ENCODE peak calls at places on chromosomes 12 and 14, in ten cellular contexts. U is lung, J is PC-3, R is PC-9, T is tibial artery, D is AG09309, X is Peyer's patch, E is cardiac fibroblast, G is ovary, Q is AG10803. B is an unnamed sample.
A peak's percentile ranks its signal among the peaks of the same experiment; 100 is the strongest.

GRCh38 chr14:101087614-101088394 is 184.3 kb upstream of the RTL1 start:
- DNase-seq in G (no peak), E (peak; percentile 26), R (no peak), X (peak; percentile 17), J (no peak), D (peak; percentile 57), U (peak; percentile 27), T (peak; percentile 73), Q (peak; percentile 51), B (no peak)

GRCh38 chr14:77270361-77271112 is 469 bp downstream of the NGB start:
- DNase-seq in J (no peak), D (no peak), R (no peak), Q (no peak), X (no peak), U (no peak), T (no peak), G (no peak), E (no peak), B (no peak)

GRCh38 chr14:101819251-101819990 is 57.9 kb downstream of the PPP2R5C start:
- DNase-seq in Q (no peak), G (no peak), D (no peak), U (no peak), X (peak; percentile 90), R (no peak), E (no peak), J (no peak), T (no peak), B (no peak)

GRCh38 chr14:104802913-104803184 is 1.9 kb downstream of the ZBTB42 start:
- DNase-seq in E (no peak), G (no peak), U (no peak), X (no peak), T (no peak), D (no peak), J (no peak), R (no peak), Q (no peak), B (no peak)

GRCh38 chr14:52862652-52863338 is 71.4 kb upstream of the GNPNAT1 start:
- DNase-seq in J (no peak), T (no peak), Q (peak; percentile 79), D (peak; percentile 31), X (no peak), R (no peak), G (no peak), E (peak; percentile 91), U (no peak), B (no peak)

GRCh38 chr12:85029456-85029855 is 6.6 kb downstream of the TSPAN19 start:
- DNase-seq in D (no peak), R (no peak), G (no peak), Q (peak; percentile 36), U (no peak), T (no peak), E (peak; percentile 44), J (peak; percentile 71), X (no peak), B (no peak)

GRCh38 chr12:109741970-109742372 is 28.3 kb downstream of the FAM222A start:
- DNase-seq in Q (no peak), U (no peak), J (no peak), D (no peak), T (peak; percentile 54), R (no peak), G (peak; percentile 37), E (no peak), X (peak; percentile 51), B (no peak)

GRCh38 chr12:3130053-3130805 is 53.0 kb downstream of the TSPAN9 start:
- DNase-seq in R (no peak), Q (no peak), G (no peak), D (no peak), E (no peak), X (no peak), J (no peak), U (no peak), T (peak; percentile 72), B (no peak)

GRCh38 chr14:64464695-64465094 is 604 bp upstream of the AKAP5 start:
- DNase-seq in D (no peak), J (peak; percentile 25), Q (no peak), T (no peak), X (no peak), E (no peak), R (no peak), G (no peak), U (no peak), B (no peak)

GRCh38 chr14:64463873-64464272 is 1.4 kb upstream of the AKAP5 start:
- DNase-seq in R (no peak), Q (no peak), J (no peak), U (no peak), D (no peak), G (no peak), T (no peak), X (no peak), E (no peak), B (no peak)

GRCh38 chr14:64465856-64466554 is 706 bp downstream of the AKAP5 start:
- DNase-seq in G (peak; percentile 43), J (peak; percentile 50), E (peak; percentile 65), D (peak; percentile 2), U (no peak), X (no peak), R (no peak), T (no peak), Q (peak; percentile 48), B (no peak)

GRCh38 chr14:64467131-64467530 is 1.8 kb downstream of the AKAP5 start:
- DNase-seq in G (no peak), U (no peak), J (no peak), E (peak; percentile 41), D (no peak), R (no peak), T (no peak), Q (no peak), X (no peak), B (no peak)

DNA sequence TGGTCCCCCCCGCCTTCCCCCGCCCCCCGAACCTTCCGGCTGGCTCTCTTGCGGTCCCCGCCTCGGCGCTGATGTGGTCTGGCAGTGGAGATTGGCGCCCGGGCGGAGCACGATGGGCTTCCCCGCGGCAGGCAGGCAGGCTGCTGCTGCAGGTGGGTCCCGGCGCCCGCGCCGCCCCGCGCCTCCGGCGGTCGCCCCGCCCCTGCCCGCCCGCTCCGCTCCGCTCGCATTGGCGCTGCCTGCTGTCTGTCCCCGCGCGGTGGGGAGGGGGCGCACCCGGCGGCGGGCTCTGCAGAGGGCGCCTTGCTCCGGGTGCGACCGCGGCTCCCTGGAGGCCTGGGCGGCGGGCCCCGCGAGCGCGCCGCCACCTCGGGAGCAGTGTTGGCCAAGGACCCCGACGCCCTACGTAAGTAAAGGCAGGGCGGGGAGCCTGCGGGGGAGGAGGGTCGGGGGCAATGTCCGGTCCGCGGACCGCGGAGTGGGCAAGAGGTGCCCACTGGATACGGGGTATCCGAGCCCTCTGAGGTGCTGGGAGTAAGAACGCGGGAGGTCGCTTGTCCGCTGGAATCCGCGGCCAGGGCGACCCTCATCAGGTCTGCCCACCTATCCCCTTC is at the start of gene AKAP5:
- DNase-seq in J (peak; percentile 53), U (peak; percentile 46), Q (no peak), G (peak; percentile 74), E (peak; percentile 34), X (peak; percentile 81), T (peak; percentile 76), D (no peak), R (peak; percentile 35), B (no peak)
- TF ChIP-seq CTCF in J (no peak), U (no peak), Q (no peak), G (peak; percentile 16), E (no peak), X (no peak), T (no peak), D (no peak), R (no peak), B (peak; percentile 23)

GRCh38 chr12:19972325-19973288 is 395.7 kb upstream of the PDE3A start:
- DNase-seq in T (no peak), Q (no peak), E (no peak), U (no peak), G (no peak), D (no peak), X (no peak), J (no peak), R (no peak), B (no peak)

GRCh38 chr12:19971881-19972280 is 396.5 kb upstream of the PDE3A start:
- DNase-seq in U (no peak), Q (no peak), T (no peak), G (no peak), D (no peak), J (no peak), R (no peak), E (no peak), X (no peak), B (no peak)

GRCh38 chr12:19970116-19970515 is 398.2 kb upstream of the PDE3A start:
- DNase-seq in X (no peak), J (no peak), E (peak; percentile 73), Q (peak; percentile 89), D (peak; percentile 78), R (no peak), T (no peak), G (no peak), U (no peak), B (no peak)

GRCh38 chr12:19970826-19971225 is 397.5 kb upstream of the PDE3A start:
- DNase-seq in U (no peak), X (no peak), R (no peak), D (no peak), J (no peak), E (no peak), G (no peak), Q (peak; percentile 43), T (no peak), B (no peak)

GRCh38 chr12:19971396-19971802 is 396.9 kb upstream of the PDE3A start:
- DNase-seq in G (no peak), U (no peak), J (no peak), R (no peak), D (no peak), Q (peak; percentile 60), E (peak; percentile 41), T (no peak), X (no peak), B (no peak)
- H3K4me3 ChIP-seq in G (no peak overlapping the region), U (no peak overlapping the region), J (no peak overlapping the region), R (no peak overlapping the region), D (no peak overlapping the region), Q (no peak overlapping the region), E (no peak overlapping the region), T (no peak overlapping the region), X (no peak overlapping the region), B (no peak overlapping the region)

GRCh38 chr12:91367234-91367849 is 184.7 kb upstream of the DCN start:
- DNase-seq in R (no peak), U (no peak), E (peak; percentile 45), G (no peak), X (no peak), J (peak; percentile 50), D (no peak), T (no peak), Q (peak; percentile 29), B (no peak)
- TF ChIP-seq CTCF in R (peak; percentile 70), U (no peak), E (peak; percentile 45), G (peak; percentile 34), X (no peak), J (peak; percentile 79), D (peak; percentile 49), T (peak; percentile 17), Q (peak; percentile 66), B (peak; percentile 43)

GRCh38 chr12:12723681-12724420 is 6.7 kb downstream of the CDKN1B start:
- DNase-seq in T (peak; percentile 75), E (no peak), J (peak; percentile 23), D (no peak), G (peak; percentile 74), Q (peak; percentile 26), U (no peak), R (no peak), X (peak; percentile 69), B (no peak)

GRCh38 chr12:12722351-12723146 is 5.4 kb downstream of the CDKN1B start:
- DNase-seq in J (peak; percentile 36), U (no peak), Q (no peak), D (no peak), R (no peak), G (no peak), E (peak; percentile 26), X (no peak), T (no peak), B (no peak)

GRCh38 chr12:12724421-12725085 is 7.4 kb downstream of the CDKN1B start:
- DNase-seq in D (no peak), X (peak; percentile 55), Q (no peak), T (no peak), E (no peak), U (no peak), G (no peak), R (no peak), J (peak; percentile 21), B (no peak)

GRCh38 chr12:12721251-12721689 is 4.1 kb downstream of the CDKN1B start:
- DNase-seq in D (no peak), E (no peak), U (no peak), X (no peak), G (no peak), T (no peak), J (peak; percentile 69), R (no peak), Q (no peak), B (no peak)

GRCh38 chr12:12723147-12723680 is 6.0 kb downstream of the CDKN1B start:
- DNase-seq in Q (no peak), R (peak; percentile 39), J (peak; percentile 15), X (no peak), G (no peak), U (no peak), T (no peak), E (no peak), D (no peak), B (no peak)
- H3K4me3 ChIP-seq in Q (peak overlapping the region; percentile 93), R (peak overlapping the region; percentile 96), J (peak overlapping the region; percentile 94), X (peak overlapping the region; percentile 83), G (peak overlapping the region; percentile 77), U (peak overlapping the region; percentile 83), T (peak overlapping the region; percentile 83), E (peak overlapping the region; percentile 70), D (peak overlapping the region; percentile 69), B (peak overlapping the region; percentile 75)

B was measured in LNCaP clone FGC.